ENCODE peak calls at places on chromosomes 12 and 14, in four cellular contexts. K, L, B and M are unnamed samples.

GRCh38 chr14:86296173-86296572 is 766.2 kb downstream of the FLRT2 start:
- DNase-seq in L (no peak), B (no peak), K (peak; percentile 84), M (no peak)

GRCh38 chr14:64753999-64754398 is 49.8 kb downstream of the PLEKHG3 start:
- DNase-seq in L (no peak), B (no peak), K (no peak), M (no peak)

GRCh38 chr12:56155256-56155845 is 2.8 kb upstream of the MYL6 start:
- DNase-seq in B (no peak), L (no peak), K (no peak), M (no peak)

GRCh38 chr14:36477266-36477665 is 42.8 kb downstream of the NKX2-1 start:
- DNase-seq in K (no peak), B (no peak), L (no peak), M (no peak)

GRCh38 chr14:48008646-48009045 is 333.2 kb upstream of the MDGA2 start:
- DNase-seq in L (no peak), B (no peak), K (no peak), M (no peak)

GRCh38 chr12:120719072-120719471 is 6.6 kb upstream of the ACADS start:
- DNase-seq in L (no peak), K (no peak), B (no peak), M (no peak)

GRCh38 chr14:23984891-23985607 is 3.7 kb upstream of the DHRS4L2 start:
- DNase-seq in B (peak; percentile 44), L (peak; percentile 70), K (no peak), M (no peak)

GRCh38 chr14:95233702-95234241 is 76.4 kb upstream of the DICER1 start:
- DNase-seq in B (no peak), L (no peak), K (no peak), M (no peak)

GRCh38 chr12:124720019-124720686 is 143.5 kb downstream of the SCARB1 start:
- DNase-seq in L (peak; percentile 53), B (no peak), K (no peak), M (no peak)

GRCh38 chr14:72610831-72611200 is 283.1 kb downstream of the DPF3 start:
- DNase-seq in K (no peak), B (no peak), L (no peak), M (no peak)

GRCh38 chr12:132336451-132337413 is 7.3 kb upstream of the GALNT9 start:
- DNase-seq in L (no peak), B (no peak), K (no peak), M (no peak)
- TF ChIP-seq CTCF in L (no peak), B (no peak), K (no peak), M (no peak)

GRCh38 chr14:51205486-51205885 is 34.6 kb upstream of the TMX1 start:
- DNase-seq in B (no peak), L (no peak), K (peak; percentile 45), M (no peak)

GRCh38 chr14:51202914-51203665 is 37.0 kb upstream of the TMX1 start:
- DNase-seq in K (no peak), L (no peak), B (no peak), M (no peak)

GRCh38 chr14:51206462-51206861 is 33.6 kb upstream of the TMX1 start:
- DNase-seq in K (no peak), B (no peak), L (no peak), M (no peak)

GRCh38 chr14:51203881-51204280 is 36.2 kb upstream of the TMX1 start:
- DNase-seq in L (no peak), K (no peak), B (no peak), M (no peak)

GRCh38 chr14:51201890-51202289 is 38.2 kb upstream of the TMX1 start:
- DNase-seq in L (no peak), K (no peak), B (no peak), M (no peak)
- TF ChIP-seq CTCF in L (no peak), K (no peak), B (no peak), M (no peak)

DNA sequence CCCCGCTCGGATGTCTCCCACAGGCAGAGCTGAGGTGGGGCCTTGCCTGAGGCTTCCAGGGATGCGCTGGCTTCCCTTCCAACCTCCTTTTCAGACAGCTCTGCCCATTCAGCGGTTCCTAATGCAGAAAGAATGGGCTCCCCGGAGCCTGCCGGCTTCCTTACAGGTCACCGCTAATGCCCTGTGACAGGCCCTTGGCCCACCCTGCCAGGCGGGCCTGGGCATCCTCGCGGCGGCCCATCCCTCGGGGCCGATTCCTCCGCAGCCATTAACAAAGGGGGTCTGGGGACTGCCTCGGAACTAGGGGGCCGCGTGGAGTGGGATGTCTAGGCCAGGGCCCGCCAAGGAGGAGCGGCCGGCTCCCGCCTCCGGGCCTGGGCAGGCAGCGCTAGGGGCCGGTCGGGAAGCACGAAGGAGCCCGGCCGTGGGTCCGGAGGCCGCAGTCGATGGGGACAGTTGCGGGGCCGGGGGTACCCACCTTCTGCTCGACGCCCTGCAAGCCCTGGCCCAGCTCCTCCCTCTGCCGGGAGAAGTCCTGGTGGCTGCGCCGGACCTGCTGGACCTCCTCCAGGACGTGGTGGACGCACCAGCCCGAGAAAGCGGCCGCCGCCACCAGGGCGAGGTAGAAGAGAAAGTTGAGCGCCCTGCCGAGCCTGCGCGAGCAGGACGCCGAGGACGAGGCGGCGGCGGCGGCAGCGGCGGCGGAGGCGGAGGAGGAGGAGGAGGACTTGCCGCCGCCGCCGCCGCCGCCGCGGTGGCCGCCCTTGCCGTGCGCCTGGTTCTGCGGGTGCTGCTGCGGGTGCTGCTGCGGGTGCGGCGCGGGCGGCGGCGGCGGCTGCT is 709 bp downstream of the CKAP4 start:
- DNase-seq in B (no peak), L (peak; percentile 54), K (peak; percentile 69), M (peak; percentile 75)
- TF ChIP-seq CTCF in B (no peak), L (no peak), K (no peak), M (no peak)

GRCh38 chr12:62436164-62436503 is 30.5 kb upstream of the MON2 start:
- DNase-seq in B (no peak), L (no peak), K (no peak), M (no peak)

GRCh38 chr12:62438098-62438692 is 28.4 kb upstream of the MON2 start:
- DNase-seq in B (peak; percentile 15), L (peak; percentile 69), K (peak; percentile 34), M (peak; percentile 62)

GRCh38 chr12:62434504-62435336 is 31.9 kb upstream of the MON2 start:
- DNase-seq in B (no peak), K (no peak), L (no peak), M (no peak)

GRCh38 chr12:62435337-62436163 is 31.1 kb upstream of the MON2 start:
- DNase-seq in B (no peak), L (peak; percentile 80), K (peak; percentile 52), M (peak; percentile 51)
- TF ChIP-seq CTCF in B (peak; percentile 53), L (peak; percentile 61), K (peak; percentile 2), M (peak; percentile 40)

DNA sequence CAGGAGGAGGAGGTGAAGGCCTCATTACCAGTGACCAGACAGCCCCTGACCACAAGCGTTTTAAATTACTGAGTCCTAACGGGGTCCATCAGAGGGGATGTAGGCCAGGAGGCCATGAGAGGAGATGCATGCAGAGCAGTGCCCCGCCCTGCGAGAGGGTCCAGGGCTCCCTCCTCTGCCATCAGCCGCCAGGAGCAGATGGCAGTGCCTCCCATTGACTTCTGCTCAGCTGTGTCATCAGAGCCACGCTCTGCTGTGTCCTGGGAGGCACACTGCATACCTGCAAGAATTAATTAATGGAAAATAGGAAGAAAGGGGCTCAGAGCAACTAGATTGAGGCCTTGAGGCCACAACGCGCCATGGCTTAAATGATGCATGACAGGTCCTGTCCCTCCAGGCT is 236.0 kb downstream of the KSR2 start:
- DNase-seq in K (no peak), L (no peak), B (no peak), M (no peak)
- TF ChIP-seq CTCF in K (no peak), L (no peak), B (no peak), M (no peak)

DNA sequence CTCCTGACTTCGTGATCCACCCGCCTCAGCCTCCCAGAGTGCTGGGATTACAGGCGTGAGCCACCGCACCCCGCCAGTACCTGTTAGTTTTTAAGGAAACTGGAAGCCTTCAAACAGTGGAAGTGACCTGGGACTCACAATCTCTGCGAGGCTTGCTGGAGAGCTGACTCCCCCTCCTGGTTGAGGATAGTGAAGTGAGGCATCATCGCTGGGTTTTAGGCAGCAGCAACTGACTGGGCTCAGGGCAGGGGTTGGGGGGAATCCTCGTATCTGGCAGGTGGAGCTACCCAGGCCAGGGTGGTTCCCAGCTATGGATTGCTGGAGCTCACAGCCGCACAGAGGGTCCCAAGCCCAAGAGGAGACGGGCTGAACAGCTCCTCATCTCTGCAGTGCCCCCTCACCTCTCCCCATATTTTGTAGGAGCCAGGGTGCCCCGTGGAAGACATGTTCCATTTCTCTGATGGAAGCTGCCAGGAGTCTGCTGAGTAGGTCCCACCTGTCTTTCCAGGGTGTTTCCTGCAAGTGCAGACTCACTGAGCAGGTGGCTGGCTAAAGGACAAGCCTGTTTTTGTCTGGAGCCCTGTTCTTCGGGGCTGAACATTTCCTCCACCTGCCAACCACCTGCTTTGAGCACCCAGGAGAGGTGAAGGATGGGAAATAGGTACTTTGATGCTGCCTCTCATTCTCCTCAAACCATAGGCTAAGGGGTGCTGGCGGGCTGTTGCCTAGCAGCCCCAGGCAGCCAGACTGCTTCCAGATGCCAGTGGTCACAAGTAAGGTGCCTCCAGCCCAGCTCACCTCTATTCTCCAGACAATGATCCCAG is 3.1 kb downstream of the AVIL start:
- DNase-seq in K (no peak), L (peak; percentile 24), B (no peak), M (no peak)
- TF ChIP-seq CTCF in K (no peak), L (no peak), B (no peak), M (no peak)

GRCh38 chr14:30275604-30276003 is 283.4 kb upstream of the G2E3 start:
- DNase-seq in B (no peak), K (no peak), L (no peak), M (no peak)
- TF ChIP-seq CTCF in B (no peak), K (no peak), L (no peak), M (no peak)